ENCODE peak calls at places on chromosomes 5 and 9, in five cellular contexts. P, Q, U, L and M are unnamed samples.

GRCh38 chr5:138632900-138633489 is 57.8 kb upstream of the HSPA9 start:
- DNase-seq in U (no peak), P (peak), Q (peak), L (peak), M (no peak)

GRCh38 chr5:158387499-158387898 is 528.6 kb upstream of the CLINT1 start:
- DNase-seq in Q (no peak), L (no peak), U (no peak), P (no peak), M (no peak)

GRCh38 chr5:138874771-138875628 is at the start of gene LRRTM2:
- DNase-seq in Q (no peak), P (peak), L (no peak), U (no peak), M (no peak)

GRCh38 chr5:42001673-42002072 is 76.6 kb downstream of the FBXO4 start:
- DNase-seq in P (no peak), L (no peak), U (no peak), Q (peak), M (no peak)

GRCh38 chr5:148125641-148126040 is 42.7 kb upstream of the SPINK14 start:
- DNase-seq in L (peak), Q (peak), U (no peak), P (peak), M (no peak)

GRCh38 chr5:35239476-35239875 is 9.2 kb upstream of the PRLR start:
- DNase-seq in P (no peak), Q (no peak), U (no peak), L (no peak), M (no peak)

GRCh38 chr9:16352791-16353401 is 517.6 kb downstream of the BNC2 start:
- DNase-seq in L (peak), P (peak), U (no peak), Q (no peak), M (no peak)

GRCh38 chr9:110514861-110515260 is 64.7 kb downstream of the SVEP1 start:
- DNase-seq in U (no peak), L (no peak), Q (no peak), P (no peak), M (no peak)

GRCh38 chr5:1883925-1884637 is 1.4 kb upstream of the IRX4 start:
- DNase-seq in U (no peak), P (no peak), L (no peak), Q (no peak), M (no peak)

GRCh38 chr9:133609311-133610098 is at the start of gene FAM163B:
- DNase-seq in Q (peak), U (peak), L (no peak), P (peak), M (no peak)

DNA sequence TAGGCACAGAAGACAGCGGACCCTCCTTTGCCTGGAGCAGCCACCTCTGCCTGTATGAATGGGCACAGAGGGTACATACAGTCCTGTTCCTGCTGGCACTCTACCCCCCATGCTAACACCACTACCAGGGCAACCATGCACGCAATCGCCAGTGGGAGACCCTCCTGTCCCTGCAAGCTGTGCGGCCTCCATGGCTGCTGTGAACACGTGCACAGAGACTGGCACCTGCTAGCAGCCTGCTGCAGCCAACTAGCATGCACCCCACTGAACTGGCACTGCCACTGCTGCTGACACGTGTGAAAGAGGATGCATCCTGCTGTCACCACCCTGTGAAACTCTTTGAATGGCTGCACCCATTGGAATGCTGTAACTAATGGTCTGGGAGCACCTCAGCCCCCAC is 885.2 kb upstream of the ARRDC3 start:
- DNase-seq in U (no peak), L (no peak), Q (no peak), P (no peak), M (no peak)
- H3K27ac ChIP-seq in U (no peak), L (no peak), Q (no peak), P (no peak), M (no peak)

GRCh38 chr5:71783891-71784290 is 64.8 kb downstream of the CARTPT start:
- DNase-seq in Q (no peak), U (no peak), L (peak), P (no peak), M (no peak)

GRCh38 chr5:71780597-71780996 is 61.5 kb downstream of the CARTPT start:
- DNase-seq in L (no peak), P (no peak), U (no peak), Q (no peak), M (no peak)

GRCh38 chr5:71786337-71787060 is 67.4 kb downstream of the CARTPT start:
- DNase-seq in P (no peak), L (no peak), U (no peak), Q (no peak), M (no peak)

GRCh38 chr5:71782393-71782770 is 63.3 kb downstream of the CARTPT start:
- DNase-seq in L (no peak), P (no peak), U (no peak), Q (no peak), M (no peak)

DNA sequence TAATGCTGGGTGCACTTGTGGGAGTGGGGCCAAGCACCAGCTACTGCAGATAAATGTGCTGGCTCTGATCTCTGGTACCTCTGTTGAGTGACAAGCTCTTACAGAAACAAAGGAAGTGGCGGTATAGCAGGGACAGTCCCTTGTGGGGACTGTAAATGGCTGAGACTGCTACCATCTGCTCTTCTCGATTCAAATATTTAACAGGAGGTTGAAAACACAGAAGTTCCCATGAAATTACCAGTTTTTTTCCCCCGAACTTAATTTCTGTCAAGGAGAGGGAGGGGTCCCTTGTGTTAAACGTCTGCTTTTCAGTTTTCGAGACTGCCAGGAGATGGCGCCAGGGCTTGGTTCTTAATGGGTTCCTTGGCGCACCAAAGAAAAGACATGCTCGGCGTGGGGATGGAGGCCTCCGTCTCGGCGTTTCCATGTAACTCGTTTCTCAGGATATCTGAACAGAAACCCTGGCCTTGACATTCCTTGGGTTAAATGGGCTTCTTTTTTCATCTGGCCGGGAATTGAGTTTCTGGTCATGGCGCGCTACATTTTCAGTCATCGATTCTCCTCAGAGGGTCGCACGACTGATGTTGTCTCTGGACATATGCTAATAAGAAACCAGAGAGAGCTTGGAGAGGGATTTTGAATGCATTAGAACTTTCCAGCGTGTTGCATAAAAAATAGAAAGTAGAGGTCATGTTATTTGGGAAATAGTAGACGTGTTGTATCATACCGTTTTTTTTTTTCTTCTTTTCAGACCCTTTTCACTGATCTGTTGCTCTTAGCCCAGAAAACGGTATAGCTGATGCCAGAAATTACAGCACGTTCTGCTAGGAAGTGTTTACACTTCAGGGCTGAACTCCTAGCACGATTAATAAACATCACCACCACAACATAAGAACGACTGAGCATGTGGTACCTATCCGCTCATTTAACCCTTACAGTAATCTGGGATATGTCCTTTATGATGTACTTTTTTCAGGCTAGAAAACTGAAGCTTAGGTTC is 64.0 kb downstream of the CARTPT start:
- DNase-seq in P (peak), U (no peak), Q (peak), L (peak), M (no peak)
- H3K27ac ChIP-seq in P (peak), U (no peak), Q (no peak), L (no peak), M (no peak)

DNA sequence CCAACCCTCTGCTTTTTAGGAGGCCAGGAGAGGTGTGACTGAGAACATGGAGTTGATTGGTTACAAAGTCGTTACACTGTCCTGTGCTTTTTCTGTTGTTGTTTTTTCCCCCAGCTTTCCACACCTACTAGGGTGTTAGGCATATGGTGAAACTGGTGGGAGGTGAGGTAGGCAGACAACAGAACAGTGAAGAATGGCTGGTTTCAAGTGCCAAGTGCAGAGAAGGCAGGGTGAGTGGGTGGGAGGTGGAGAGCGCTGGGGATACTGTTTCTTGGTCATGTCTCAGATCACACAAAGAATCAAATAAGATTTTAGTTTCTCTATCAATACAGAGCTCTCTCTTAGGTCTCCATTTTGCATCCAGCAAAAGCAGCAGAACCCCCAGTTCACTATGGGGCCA is 2.2 kb upstream of the SPTAN1 start:
- DNase-seq in L (no peak), U (no peak), Q (no peak), P (no peak), M (no peak)
- H3K27ac ChIP-seq in L (no peak), U (peak), Q (peak), P (no peak), M (no peak)

GRCh38 chr5:132206782-132207181 is 20.9 kb downstream of the P4HA2 start:
- DNase-seq in U (no peak), Q (no peak), L (no peak), P (no peak), M (no peak)
- H3K27ac ChIP-seq in U (no peak), Q (no peak), L (no peak), P (no peak), M (no peak)

DNA sequence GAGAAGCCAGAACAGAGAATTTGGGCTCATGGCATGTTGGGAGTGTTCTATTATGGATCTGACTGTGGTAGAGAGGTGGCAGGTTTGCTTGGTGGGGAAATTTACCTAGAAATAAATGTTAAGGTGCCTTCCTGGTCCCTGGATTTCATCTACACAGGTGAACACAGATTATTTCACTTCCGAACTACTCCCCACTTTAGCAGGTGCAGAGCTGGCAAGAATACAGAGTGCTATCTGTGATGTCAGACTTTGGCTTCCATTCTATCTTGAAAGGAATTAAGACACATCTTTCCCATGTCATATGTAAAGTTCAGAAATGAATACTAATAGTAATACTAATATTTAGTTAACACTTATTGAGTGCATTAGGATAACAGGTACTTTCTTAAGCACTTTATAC is 234.0 kb downstream of the KCTD16 start:
- DNase-seq in L (no peak), Q (no peak), P (no peak), U (no peak), M (no peak)
- H3K27ac ChIP-seq in L (no peak), Q (no peak), P (no peak), U (no peak), M (no peak)